ENCODE peak calls at places on chromosomes 6 and 20, in eight cellular contexts. V is activated CD4-positive, alpha-beta T cell treated with anti-CD3 and anti-CD28 coated beads, Interleukin-2, amount 50 U/mL, for 48 hours; S is GM03348; K is globus pallidus; H is choroid plexus epithelial cell; R is psoas muscle; Y is stimulated activated CD8-positive, alpha-beta memory T cell treated with anti-CD3 and anti-CD28 coated beads, Interleukin-4, amount 100 ng/mL, for 24 hours; Z is Right ventricle myocardium superior. B is an unnamed sample.

GRCh38 chr6:87436435-87436834 is 28.7 kb downstream of the CFAP206 start:
- DNase-seq in Z (no peak), V (peak), H (peak), S (peak), K (peak), Y (no peak), R (no peak), B (peak)

GRCh38 chr20:62138912-62139311 is 4.3 kb downstream of the PSMA7 start:
- DNase-seq in V (no peak), H (no peak), R (no peak), Z (no peak), S (no peak), K (no peak), Y (no peak), B (no peak)

GRCh38 chr6:123945386-123945785 is 141.7 kb downstream of the NKAIN2 start:
- DNase-seq in R (no peak), V (no peak), H (no peak), Y (no peak), S (no peak), Z (no peak), K (no peak), B (no peak)

GRCh38 chr6:5150676-5151075 is 65.5 kb downstream of the PPP1R3G start:
- DNase-seq in S (no peak), H (no peak), Y (no peak), K (no peak), R (no peak), V (no peak), Z (no peak), B (no peak)

GRCh38 chr6:41966214-41966920 is 24.8 kb upstream of the CCND3 start:
- DNase-seq in H (no peak), Z (no peak), K (no peak), R (no peak), V (no peak), Y (no peak), S (no peak), B (no peak)

GRCh38 chr20:14065774-14066173 is 70.5 kb downstream of the MACROD2 start:
- DNase-seq in K (no peak), Y (no peak), R (no peak), H (no peak), Z (no peak), S (no peak), V (no peak), B (no peak)

GRCh38 chr6:11969092-11969491 is 43.0 kb upstream of the HIVEP1 start:
- DNase-seq in K (no peak), V (no peak), Z (no peak), Y (no peak), S (peak), R (no peak), H (peak), B (peak)

GRCh38 chr6:148501178-148501590 is 158.5 kb downstream of the SASH1 start:
- DNase-seq in S (peak), V (no peak), H (peak), K (no peak), Y (no peak), R (peak), Z (no peak), B (peak)

GRCh38 chr6:146990821-146991798 is 213.1 kb upstream of the STXBP5 start:
- DNase-seq in H (peak), Z (no peak), Y (no peak), S (peak), R (no peak), K (no peak), V (no peak), B (peak)

GRCh38 chr6:12313992-12314589 is 23.9 kb downstream of the EDN1 start:
- DNase-seq in Y (no peak), K (no peak), S (peak), Z (no peak), H (peak), R (no peak), V (no peak), B (peak)

GRCh38 chr6:155171109-155171746 is 92.6 kb upstream of the CLDN20 start:
- DNase-seq in S (peak), V (peak), Y (peak), Z (no peak), K (peak), H (peak), R (peak), B (peak)

GRCh38 chr6:105832358-105832757 is 253.8 kb upstream of the PRDM1 start:
- DNase-seq in V (no peak), Z (no peak), K (no peak), R (no peak), Y (no peak), H (peak), S (no peak), B (peak)